ENCODE peak calls at places on chromosomes 2 and 18, in five cellular contexts. G is neuronal stem cell, O is H9, B is mesenchymal stem cell, P is trophoblast cell. K is an unnamed sample.

GRCh38 chr18:79917351-79918088 is 33.9 kb downstream of the SLC66A2 start:
- DNase-seq in G (no peak), O (peak), B (no peak), P (no peak), K (peak)

GRCh38 chr2:26805241-26805676 is 19.4 kb downstream of the CENPA start:
- DNase-seq in G (no peak), O (no peak), B (peak), P (no peak), K (no peak)

GRCh38 chr2:50849205-50849604 is 182.7 kb downstream of the NRXN1 start:
- DNase-seq in G (no peak), O (no peak), B (no peak), P (peak), K (no peak)

GRCh38 chr2:106537047-106537446 is 49.9 kb downstream of the CD8B2 start:
- DNase-seq in G (no peak), O (no peak), B (no peak), P (peak), K (no peak)

GRCh38 chr2:12430036-12430795 is 286.5 kb upstream of the TRIB2 start:
- DNase-seq in G (no peak), O (no peak), B (peak), P (no peak), K (no peak)

GRCh38 chr18:33232318-33232626 is 208.2 kb downstream of the CCDC178 start:
- DNase-seq in G (no peak), O (no peak), B (no peak), P (no peak), K (no peak)

GRCh38 chr18:75545189-75545588 is 117.7 kb upstream of the SMIM21 start:
- DNase-seq in G (no peak), O (no peak), B (no peak), P (no peak), K (no peak)

GRCh38 chr2:110773470-110773921 is 41.1 kb downstream of the ACOXL start:
- DNase-seq in G (no peak), O (no peak), B (no peak), P (no peak), K (no peak)

GRCh38 chr18:6414118-6414722 is 491 bp downstream of the L3MBTL4 start:
- DNase-seq in G (no peak), O (peak), B (peak), P (peak), K (no peak)

GRCh38 chr2:85705680-85706039 is 11.5 kb downstream of the GNLY start:
- DNase-seq in G (no peak), O (no peak), B (peak), P (peak), K (no peak)

GRCh38 chr2:30294147-30294546 is 62.8 kb downstream of the LBH start:
- DNase-seq in G (no peak), O (no peak), B (no peak), P (no peak), K (no peak)

GRCh38 chr2:61536086-61536722 is 2.0 kb downstream of the XPO1 start:
- DNase-seq in G (no peak), O (no peak), B (peak), P (no peak), K (peak)

GRCh38 chr2:241272722-241273551 is 42.5 kb downstream of the HDLBP start:
- DNase-seq in G (peak), O (peak), B (peak), P (peak), K (no peak)

GRCh38 chr2:53103661-53104060 is 663.9 kb upstream of the CHAC2 start:
- DNase-seq in G (no peak), O (no peak), B (no peak), P (no peak), K (no peak)

GRCh38 chr18:183769-184168 is 25.4 kb downstream of the USP14 start:
- DNase-seq in G (no peak), O (no peak), B (peak), P (no peak), K (no peak)

GRCh38 chr2:38148501-38148900 is 72.5 kb upstream of the CYP1B1 start:
- DNase-seq in G (no peak), O (no peak), B (peak), P (peak), K (no peak)

GRCh38 chr2:43025709-43026290 is 200.6 kb downstream of the ZFP36L2 start:
- DNase-seq in G (no peak), O (no peak), B (peak), P (peak), K (no peak)

GRCh38 chr2:119520696-119521436 is 3.4 kb downstream of the SCTR start:
- DNase-seq in G (no peak), O (no peak), B (no peak), P (no peak), K (no peak)

GRCh38 chr2:32289165-32290054 is 11.7 kb downstream of the YIPF4 start:
- DNase-seq in G (no peak), O (no peak), B (peak), P (peak), K (no peak)

GRCh38 chr2:38527338-38528007 is 75.3 kb downstream of the HNRNPLL start:
- DNase-seq in G (no peak), O (no peak), B (no peak), P (no peak), K (no peak)

GRCh38 chr2:12718662-12719399 is 2.1 kb downstream of the TRIB2 start:
- DNase-seq in G (peak), O (peak), B (peak), P (no peak), K (no peak)

GRCh38 chr2:98334439-98335078 is 11.7 kb upstream of the CNGA3 start:
- DNase-seq in G (no peak), O (peak), B (peak), P (no peak), K (no peak)

GRCh38 chr2:44706584-44707553 is 234.6 kb upstream of the SIX3 start:
- DNase-seq in G (peak), O (no peak), B (no peak), P (no peak), K (no peak)

GRCh38 chr2:44075536-44075935 is 79.7 kb upstream of the LRPPRC start:
- DNase-seq in G (no peak), O (no peak), B (peak), P (no peak), K (no peak)

GRCh38 chr2:237298323-237299118 is 115.4 kb downstream of the COL6A3 start:
- DNase-seq in G (no peak), O (no peak), B (peak), P (peak), K (no peak)

GRCh38 chr18:58315041-58315440 is 271.0 kb downstream of the NEDD4L start:
- DNase-seq in G (no peak), O (no peak), B (peak), P (no peak), K (no peak)

GRCh38 chr18:66995270-66995669 is 391.4 kb upstream of the CDH19 start:
- DNase-seq in G (no peak), O (no peak), B (no peak), P (no peak), K (no peak)

GRCh38 chr18:43563780-43564179 is 286.5 kb upstream of the SYT4 start:
- DNase-seq in G (peak), O (peak), B (peak), P (peak), K (no peak)

GRCh38 chr2:113211226-113212105 is 37.7 kb downstream of the PSD4 start:
- DNase-seq in G (no peak), O (no peak), B (peak), P (peak), K (no peak)

GRCh38 chr2:130720528-130720927 is 8.3 kb upstream of the GPR148 start:
- DNase-seq in G (no peak), O (no peak), B (no peak), P (no peak), K (no peak)

GRCh38 chr2:98935111-98935770 is 784 bp downstream of the CRACDL start:
- DNase-seq in G (no peak), O (no peak), B (no peak), P (no peak), K (no peak)

GRCh38 chr18:61368001-61368400 is 34.8 kb downstream of the CDH20 start:
- DNase-seq in G (no peak), O (no peak), B (no peak), P (no peak), K (no peak)

GRCh38 chr2:202750778-202751427 is 116.1 kb downstream of the FAM117B start:
- DNase-seq in G (no peak), O (no peak), B (no peak), P (no peak), K (no peak)

GRCh38 chr2:42812899-42813479 is 20.6 kb upstream of the HAAO start:
- DNase-seq in G (no peak), O (no peak), B (peak), P (peak), K (peak)

DNA sequence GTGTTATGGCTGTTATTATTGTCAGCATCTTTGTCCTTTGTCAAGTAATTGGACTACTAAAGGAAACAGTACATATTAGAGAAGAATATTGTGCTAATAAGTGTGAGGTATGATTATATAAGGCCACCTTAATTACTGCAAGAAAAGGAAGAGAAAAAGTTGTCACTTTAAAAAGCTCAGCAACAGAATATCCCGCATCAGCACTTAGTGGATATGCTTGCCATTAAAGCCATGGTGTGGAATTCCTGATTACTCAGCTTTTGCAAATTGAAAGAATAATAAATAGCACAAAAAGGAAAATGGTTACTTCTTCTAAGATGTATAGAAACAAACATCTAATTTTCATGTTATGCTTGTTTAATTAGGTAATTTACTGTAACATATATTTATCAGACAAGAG is 347.5 kb downstream of the DPP10 start:
- DNase-seq in G (no peak), O (no peak), B (no peak), P (no peak), K (no peak)
- H2BK12ac ChIP-seq in G (no peak), O (no peak), B (no peak), P (no peak), K (no peak)

DNA sequence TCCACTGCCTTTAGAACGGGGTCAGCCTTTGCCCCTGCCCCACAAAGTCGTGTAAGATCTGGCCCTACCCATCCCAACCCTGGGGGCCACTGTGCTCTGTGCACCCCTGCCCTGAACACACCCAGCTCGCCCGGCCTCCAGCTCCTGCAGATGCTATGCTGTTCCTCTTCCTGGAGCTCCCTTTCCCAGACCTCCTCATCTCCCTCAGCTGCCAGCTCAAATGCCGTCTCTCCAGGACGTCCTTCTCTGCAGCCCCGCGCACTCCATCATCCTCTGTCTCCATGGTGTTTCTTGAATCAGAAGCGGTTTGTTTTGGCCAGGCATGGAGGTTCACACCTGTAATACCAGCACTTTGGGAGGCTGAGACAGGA is 94.1 kb downstream of the SH3BP4 start:
- DNase-seq in G (no peak), O (no peak), B (no peak), P (no peak), K (no peak)
- H2BK12ac ChIP-seq in G (no peak), O (no peak), B (no peak), P (no peak), K (no peak)

GRCh38 chr2:66329081-66329605 is 105.8 kb upstream of the MEIS1 start:
- DNase-seq in G (no peak), O (no peak), B (no peak), P (no peak), K (no peak)
- H2BK12ac ChIP-seq in G (no peak), O (no peak), B (no peak), P (no peak), K (peak)

DNA sequence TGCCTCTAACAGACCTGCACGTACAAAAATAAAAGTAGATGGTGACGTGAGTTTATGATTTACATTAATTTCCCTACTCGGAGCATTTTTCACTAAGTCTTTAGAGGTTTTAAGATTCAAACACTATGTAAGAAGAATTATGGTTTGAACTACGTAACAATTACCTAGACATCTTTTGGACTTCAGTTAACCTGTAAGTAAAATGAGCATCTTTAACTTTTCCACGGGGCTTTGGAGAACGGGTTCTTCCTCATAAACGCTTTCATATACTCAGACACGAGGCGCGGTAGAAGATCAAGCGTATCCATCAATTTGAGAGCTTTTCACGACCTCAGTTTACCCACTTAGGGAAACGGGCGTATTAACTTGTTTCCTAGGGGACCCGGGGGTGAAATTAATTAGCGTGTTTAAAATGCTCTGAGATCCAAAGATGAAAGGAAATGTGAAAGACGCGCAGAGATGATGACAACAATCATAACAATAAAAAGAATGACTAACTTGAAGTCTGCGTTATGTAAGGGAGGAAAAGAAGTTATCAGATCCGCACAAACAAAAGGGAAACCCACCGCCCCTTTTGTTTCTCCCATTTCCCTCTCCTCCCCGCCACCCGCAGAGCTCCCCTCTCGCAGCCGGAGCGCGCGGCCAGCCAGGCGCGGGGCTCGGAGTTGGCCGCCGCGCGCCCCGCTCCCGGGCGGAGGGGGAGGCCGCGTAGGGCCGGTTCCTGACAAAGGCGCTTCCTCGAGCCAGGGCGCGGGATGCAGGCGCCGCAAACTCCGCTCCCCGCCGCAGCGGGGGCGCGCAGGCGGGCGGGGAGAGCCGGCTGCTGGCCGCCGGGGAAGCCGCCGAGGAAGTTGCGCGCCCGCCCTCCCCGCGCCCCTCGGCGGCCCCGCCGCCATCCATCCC is 815 bp downstream of the PELI1 start:
- DNase-seq in G (peak), O (peak), B (peak), P (peak), K (peak)
- H2BK12ac ChIP-seq in G (no peak), O (no peak), B (no peak), P (no peak), K (no peak)

DNA sequence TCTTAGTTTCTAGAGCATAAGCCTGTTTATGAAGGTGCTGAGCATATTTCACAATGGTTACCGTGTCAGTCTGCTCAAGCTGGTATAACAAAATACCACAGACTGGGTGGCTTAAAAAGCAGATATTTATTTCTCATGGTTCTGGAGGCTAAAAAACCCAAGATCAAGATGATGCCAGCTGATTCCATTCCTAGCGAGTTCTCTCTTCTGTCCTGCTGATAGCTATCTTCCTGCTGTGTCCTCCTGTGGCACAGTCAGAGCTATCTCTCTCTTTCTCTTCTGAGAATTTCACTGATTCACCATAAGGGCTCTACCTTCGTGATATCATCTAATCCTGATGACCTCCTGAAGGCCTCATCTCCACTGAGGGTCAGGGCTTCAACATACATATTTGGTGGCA is 273.0 kb downstream of the CDH2 start:
- DNase-seq in G (no peak), O (no peak), B (no peak), P (peak), K (no peak)
- H2BK12ac ChIP-seq in G (no peak), O (no peak), B (no peak), P (no peak), K (no peak)

GRCh38 chr2:102066554-102066953 is 74.8 kb downstream of the IL1R2 start:
- DNase-seq in G (no peak), O (no peak), B (no peak), P (no peak), K (no peak)
- H2BK12ac ChIP-seq in G (no peak), O (no peak), B (peak), P (no peak), K (no peak)

GRCh38 chr18:78898635-78899034 is 81.0 kb upstream of the SALL3 start:
- DNase-seq in G (no peak), O (no peak), B (no peak), P (no peak), K (no peak)

GRCh38 chr18:78898066-78898465 is 81.6 kb upstream of the SALL3 start:
- DNase-seq in G (no peak), O (no peak), B (no peak), P (no peak), K (no peak)

GRCh38 chr18:78900938-78901909 is 78.4 kb upstream of the SALL3 start:
- DNase-seq in G (no peak), O (no peak), B (no peak), P (no peak), K (no peak)

GRCh38 chr18:78901923-78902794 is 77.5 kb upstream of the SALL3 start:
- DNase-seq in G (no peak), O (no peak), B (no peak), P (no peak), K (no peak)

GRCh38 chr18:78899241-78899640 is 80.4 kb upstream of the SALL3 start:
- DNase-seq in G (no peak), O (no peak), B (no peak), P (no peak), K (no peak)
- H2BK12ac ChIP-seq in G (no peak), O (no peak), B (no peak), P (no peak), K (no peak)

GRCh38 chr2:132884692-132885091 is 214.7 kb upstream of the LYPD1 start:
- DNase-seq in G (no peak), O (no peak), B (no peak), P (no peak), K (no peak)

GRCh38 chr2:132886574-132886973 is 216.6 kb upstream of the LYPD1 start:
- DNase-seq in G (no peak), O (no peak), B (no peak), P (no peak), K (no peak)

GRCh38 chr2:132881540-132881939 is 211.5 kb upstream of the LYPD1 start:
- DNase-seq in G (no peak), O (no peak), B (no peak), P (no peak), K (no peak)

GRCh38 chr2:132883430-132883829 is 213.4 kb upstream of the LYPD1 start:
- DNase-seq in G (no peak), O (no peak), B (no peak), P (no peak), K (no peak)

DNA sequence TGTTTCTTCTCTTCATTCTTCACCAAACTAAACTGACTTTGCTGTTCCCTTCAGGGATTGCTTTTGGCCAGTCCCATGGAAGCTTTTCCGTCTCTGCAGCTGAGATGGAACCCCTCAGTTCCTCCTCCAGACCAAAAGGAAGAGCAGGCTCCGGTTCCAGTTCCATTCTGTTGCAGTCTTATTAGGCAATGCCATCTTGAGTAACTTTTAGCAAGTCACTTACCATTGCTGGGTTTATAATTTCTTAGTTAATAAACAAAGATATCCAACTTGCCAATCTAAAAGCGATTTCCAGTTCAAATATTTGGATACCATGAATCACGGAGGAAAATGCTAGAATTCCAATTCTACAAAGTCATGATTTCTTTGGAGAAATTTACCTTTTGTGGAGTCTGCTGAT is 214.3 kb upstream of the LYPD1 start:
- DNase-seq in G (no peak), O (no peak), B (no peak), P (no peak), K (no peak)
- H2BK12ac ChIP-seq in G (no peak), O (no peak), B (no peak), P (no peak), K (no peak)

GRCh38 chr2:154697422-154698237 is 865 bp upstream of the KCNJ3 start:
- DNase-seq in G (peak), O (peak), B (no peak), P (no peak), K (no peak)
- H2BK12ac ChIP-seq in G (no peak), O (no peak), B (no peak), P (no peak), K (peak)